ENCODE peak calls at places on chromosomes 4 and X, in six cellular contexts. One of them, this sample, is unnamed.

GRCh38 chrX:152640039-152640818 is 2.5 kb downstream of the GABRQ start:
- DNase-seq in upper lobe of left lung: no peak
- DNase-seq in breast epithelium: no peak
- DNase-seq in heart left ventricle: no peak
- DNase-seq in Peyer's patch: no peak
- DNase-seq in endothelial cell of umbilical vein: no peak
- DNase-seq in this sample: no peak

GRCh38 chrX:119982145-119982544 is 38.6 kb upstream of the NKAP start:
- DNase-seq in breast epithelium: no peak
- DNase-seq in Peyer's patch: no peak
- DNase-seq in upper lobe of left lung: no peak
- DNase-seq in heart left ventricle: no peak
- DNase-seq in endothelial cell of umbilical vein: no peak
- DNase-seq in this sample: no peak

GRCh38 chr4:48490012-48490679 is at the start of gene ZAR1:
- DNase-seq in Peyer's patch: no peak
- DNase-seq in endothelial cell of umbilical vein: no peak
- DNase-seq in upper lobe of left lung: no peak
- DNase-seq in heart left ventricle: no peak
- DNase-seq in breast epithelium: no peak
- DNase-seq in this sample: peak; percentile 45

GRCh38 chr4:80054375-80054774 is 18.7 kb downstream of the ANTXR2 start:
- DNase-seq in heart left ventricle: no peak
- DNase-seq in endothelial cell of umbilical vein: no peak
- DNase-seq in breast epithelium: no peak
- DNase-seq in upper lobe of left lung: no peak
- DNase-seq in Peyer's patch: no peak
- DNase-seq in this sample: no peak

GRCh38 chr4:147492761-147493160 is 11.9 kb downstream of the EDNRA start:
- DNase-seq in heart left ventricle: peak; percentile 82
- DNase-seq in Peyer's patch: no peak
- DNase-seq in breast epithelium: no peak
- DNase-seq in upper lobe of left lung: no peak
- DNase-seq in endothelial cell of umbilical vein: peak; percentile 36
- DNase-seq in this sample: no peak

GRCh38 chrX:13120017-13120416 is 75.6 kb upstream of the FAM9C start:
- DNase-seq in breast epithelium: no peak
- DNase-seq in heart left ventricle: peak; percentile 31
- DNase-seq in Peyer's patch: no peak
- DNase-seq in endothelial cell of umbilical vein: peak; percentile 70
- DNase-seq in upper lobe of left lung: no peak
- DNase-seq in this sample: no peak

GRCh38 chr4:33255094-33255493 is 2534.9 kb downstream of the PCDH7 start:
- DNase-seq in breast epithelium: no peak
- DNase-seq in heart left ventricle: no peak
- DNase-seq in upper lobe of left lung: no peak
- DNase-seq in Peyer's patch: no peak
- DNase-seq in endothelial cell of umbilical vein: no peak
- DNase-seq in this sample: no peak

GRCh38 chrX:1421433-1422134 is 29.7 kb upstream of the SLC25A6 start:
- DNase-seq in endothelial cell of umbilical vein: no peak
- DNase-seq in Peyer's patch: peak; percentile 18
- DNase-seq in heart left ventricle: no peak
- DNase-seq in breast epithelium: no peak
- DNase-seq in upper lobe of left lung: no peak
- DNase-seq in this sample: no peak

GRCh38 chr4:93182722-93183121 is 645.8 kb upstream of the ATOH1 start:
- DNase-seq in Peyer's patch: no peak
- DNase-seq in heart left ventricle: no peak
- DNase-seq in endothelial cell of umbilical vein: no peak
- DNase-seq in upper lobe of left lung: no peak
- DNase-seq in breast epithelium: no peak
- DNase-seq in this sample: no peak

GRCh38 chr4:145619639-145619996 is 433 bp downstream of the MMAA start:
- DNase-seq in heart left ventricle: peak; percentile 41
- DNase-seq in breast epithelium: peak; percentile 38
- DNase-seq in endothelial cell of umbilical vein: no peak
- DNase-seq in upper lobe of left lung: no peak
- DNase-seq in Peyer's patch: peak; percentile 85
- DNase-seq in this sample: peak; percentile 83

GRCh38 chr4:181613210-181613609 is 630.0 kb upstream of the TENM3 start:
- DNase-seq in heart left ventricle: no peak
- DNase-seq in endothelial cell of umbilical vein: no peak
- DNase-seq in Peyer's patch: no peak
- DNase-seq in breast epithelium: no peak
- DNase-seq in upper lobe of left lung: no peak
- DNase-seq in this sample: no peak

GRCh38 chrX:42176790-42177189 is 253.4 kb upstream of the CASK start:
- DNase-seq in heart left ventricle: no peak
- DNase-seq in Peyer's patch: no peak
- DNase-seq in breast epithelium: no peak
- DNase-seq in endothelial cell of umbilical vein: no peak
- DNase-seq in upper lobe of left lung: no peak
- DNase-seq in this sample: no peak

GRCh38 chr4:42519803-42520417 is 122.6 kb downstream of the SHISA3 start:
- DNase-seq in breast epithelium: no peak
- DNase-seq in upper lobe of left lung: no peak
- DNase-seq in heart left ventricle: peak; percentile 23
- DNase-seq in Peyer's patch: peak; percentile 77
- DNase-seq in endothelial cell of umbilical vein: peak; percentile 74
- DNase-seq in this sample: peak; percentile 78

GRCh38 chr4:4423706-4424498 is 37.0 kb downstream of the NSG1 start:
- DNase-seq in upper lobe of left lung: no peak
- DNase-seq in heart left ventricle: no peak
- DNase-seq in endothelial cell of umbilical vein: no peak
- DNase-seq in Peyer's patch: peak; percentile 32
- DNase-seq in breast epithelium: no peak
- DNase-seq in this sample: no peak

GRCh38 chr4:30722916-30723270 is 2.7 kb downstream of the PCDH7 start:
- DNase-seq in heart left ventricle: no peak
- DNase-seq in Peyer's patch: no peak
- DNase-seq in breast epithelium: no peak
- DNase-seq in endothelial cell of umbilical vein: peak; percentile 46
- DNase-seq in upper lobe of left lung: peak; percentile 46
- DNase-seq in this sample: no peak

GRCh38 chr4:164438321-164438720 is 315.6 kb upstream of the SMIM31 start:
- DNase-seq in Peyer's patch: no peak
- DNase-seq in endothelial cell of umbilical vein: no peak
- DNase-seq in upper lobe of left lung: no peak
- DNase-seq in heart left ventricle: no peak
- DNase-seq in breast epithelium: no peak
- DNase-seq in this sample: no peak

GRCh38 chr4:184345573-184345922 is 127.9 kb upstream of the ENPP6 start:
- DNase-seq in upper lobe of left lung: no peak
- DNase-seq in heart left ventricle: peak; percentile 61
- DNase-seq in breast epithelium: no peak
- DNase-seq in endothelial cell of umbilical vein: no peak
- DNase-seq in Peyer's patch: peak; percentile 52
- DNase-seq in this sample: no peak
- TF ChIP-seq POLR2A in upper lobe of left lung: no peak
- TF ChIP-seq POLR2A in heart left ventricle: peak; percentile 50
- TF ChIP-seq POLR2A in breast epithelium: no peak
- TF ChIP-seq POLR2A in endothelial cell of umbilical vein: no peak
- TF ChIP-seq POLR2A in Peyer's patch: no peak
- TF ChIP-seq POLR2A in this sample: no peak

GRCh38 chrX:40005290-40006011 is 92.3 kb downstream of the BCOR start:
- DNase-seq in breast epithelium: no peak
- DNase-seq in upper lobe of left lung: peak; percentile 71
- DNase-seq in Peyer's patch: no peak
- DNase-seq in endothelial cell of umbilical vein: no peak
- DNase-seq in heart left ventricle: no peak
- DNase-seq in this sample: no peak

GRCh38 chrX:40004916-40005289 is 92.9 kb downstream of the BCOR start:
- DNase-seq in upper lobe of left lung: peak; percentile 29
- DNase-seq in Peyer's patch: no peak
- DNase-seq in heart left ventricle: no peak
- DNase-seq in endothelial cell of umbilical vein: no peak
- DNase-seq in breast epithelium: no peak
- DNase-seq in this sample: no peak

GRCh38 chrX:40007136-40007535 is 90.6 kb downstream of the BCOR start:
- DNase-seq in Peyer's patch: no peak
- DNase-seq in endothelial cell of umbilical vein: no peak
- DNase-seq in upper lobe of left lung: no peak
- DNase-seq in breast epithelium: no peak
- DNase-seq in heart left ventricle: no peak
- DNase-seq in this sample: no peak

GRCh38 chrX:40007746-40008705 is 89.7 kb downstream of the BCOR start:
- DNase-seq in breast epithelium: no peak
- DNase-seq in endothelial cell of umbilical vein: no peak
- DNase-seq in heart left ventricle: no peak
- DNase-seq in upper lobe of left lung: peak; percentile 26
- DNase-seq in Peyer's patch: no peak
- DNase-seq in this sample: no peak

GRCh38 chrX:40006025-40007017 is 91.4 kb downstream of the BCOR start:
- DNase-seq in endothelial cell of umbilical vein: no peak
- DNase-seq in breast epithelium: no peak
- DNase-seq in upper lobe of left lung: peak; percentile 89
- DNase-seq in Peyer's patch: peak; percentile 61
- DNase-seq in heart left ventricle: peak; percentile 42
- DNase-seq in this sample: peak; percentile 1
- TF ChIP-seq POLR2A in endothelial cell of umbilical vein: no peak
- TF ChIP-seq POLR2A in breast epithelium: no peak
- TF ChIP-seq POLR2A in upper lobe of left lung: no peak
- TF ChIP-seq POLR2A in Peyer's patch: no peak
- TF ChIP-seq POLR2A in heart left ventricle: no peak
- TF ChIP-seq POLR2A in this sample: no peak

GRCh38 chr4:183504930-183505555 is at the start of gene ING2:
- DNase-seq in endothelial cell of umbilical vein: peak; percentile 54
- DNase-seq in heart left ventricle: peak; percentile 20
- DNase-seq in breast epithelium: peak; percentile 27
- DNase-seq in upper lobe of left lung: peak; percentile 89
- DNase-seq in Peyer's patch: no peak
- DNase-seq in this sample: peak; percentile 90

GRCh38 chr4:183505556-183506388 is 914 bp downstream of the ING2 start:
- DNase-seq in upper lobe of left lung: peak; percentile 98
- DNase-seq in Peyer's patch: peak; percentile 94
- DNase-seq in endothelial cell of umbilical vein: peak; percentile 90
- DNase-seq in heart left ventricle: peak; percentile 88
- DNase-seq in breast epithelium: peak; percentile 79
- DNase-seq in this sample: peak; percentile 93

GRCh38 chr4:183506389-183506735 is 1.5 kb downstream of the ING2 start:
- DNase-seq in heart left ventricle: no peak
- DNase-seq in upper lobe of left lung: no peak
- DNase-seq in breast epithelium: no peak
- DNase-seq in Peyer's patch: no peak
- DNase-seq in endothelial cell of umbilical vein: no peak
- DNase-seq in this sample: no peak

GRCh38 chr4:183503497-183504063 is 1.3 kb upstream of the ING2 start:
- DNase-seq in endothelial cell of umbilical vein: no peak
- DNase-seq in upper lobe of left lung: no peak
- DNase-seq in breast epithelium: no peak
- DNase-seq in Peyer's patch: no peak
- DNase-seq in heart left ventricle: no peak
- DNase-seq in this sample: peak; percentile 82

GRCh38 chr4:183504064-183504929 is 561 bp upstream of the ING2 start:
- DNase-seq in heart left ventricle: peak; percentile 99
- DNase-seq in endothelial cell of umbilical vein: peak; percentile 98
- DNase-seq in upper lobe of left lung: peak; percentile 100
- DNase-seq in Peyer's patch: peak; percentile 100
- DNase-seq in breast epithelium: peak; percentile 98
- DNase-seq in this sample: peak; percentile 99
- TF ChIP-seq POLR2A in heart left ventricle: peak; percentile 69
- TF ChIP-seq POLR2A in endothelial cell of umbilical vein: peak; percentile 58
- TF ChIP-seq POLR2A in upper lobe of left lung: peak; percentile 67
- TF ChIP-seq POLR2A in Peyer's patch: peak; percentile 72
- TF ChIP-seq POLR2A in breast epithelium: no peak
- TF ChIP-seq POLR2A in this sample: peak; percentile 86

DNA sequence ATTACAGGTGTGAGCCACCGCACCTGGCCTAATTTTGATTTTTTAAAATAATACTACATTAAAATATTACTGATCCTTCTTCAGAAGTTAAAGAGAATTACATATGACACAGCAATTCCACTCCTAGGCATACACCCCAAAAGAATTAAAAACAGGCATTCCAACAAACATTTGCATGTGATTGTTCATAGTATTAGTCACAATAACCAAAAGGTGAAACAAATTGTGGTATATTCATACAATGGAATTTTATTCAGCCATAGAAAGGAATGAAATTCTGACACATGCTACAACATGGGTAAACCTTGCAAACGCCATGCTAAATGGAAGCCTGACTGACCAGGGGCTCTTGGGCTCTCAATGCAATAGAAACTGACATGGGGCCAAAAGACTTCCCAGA is 62.2 kb upstream of the S100G start:
- DNase-seq in heart left ventricle: no peak
- DNase-seq in upper lobe of left lung: no peak
- DNase-seq in Peyer's patch: no peak
- DNase-seq in breast epithelium: no peak
- DNase-seq in endothelial cell of umbilical vein: no peak
- DNase-seq in this sample: no peak
- TF ChIP-seq POLR2A in heart left ventricle: no peak
- TF ChIP-seq POLR2A in upper lobe of left lung: no peak
- TF ChIP-seq POLR2A in Peyer's patch: no peak
- TF ChIP-seq POLR2A in breast epithelium: no peak
- TF ChIP-seq POLR2A in endothelial cell of umbilical vein: no peak
- TF ChIP-seq POLR2A in this sample: no peak

DNA sequence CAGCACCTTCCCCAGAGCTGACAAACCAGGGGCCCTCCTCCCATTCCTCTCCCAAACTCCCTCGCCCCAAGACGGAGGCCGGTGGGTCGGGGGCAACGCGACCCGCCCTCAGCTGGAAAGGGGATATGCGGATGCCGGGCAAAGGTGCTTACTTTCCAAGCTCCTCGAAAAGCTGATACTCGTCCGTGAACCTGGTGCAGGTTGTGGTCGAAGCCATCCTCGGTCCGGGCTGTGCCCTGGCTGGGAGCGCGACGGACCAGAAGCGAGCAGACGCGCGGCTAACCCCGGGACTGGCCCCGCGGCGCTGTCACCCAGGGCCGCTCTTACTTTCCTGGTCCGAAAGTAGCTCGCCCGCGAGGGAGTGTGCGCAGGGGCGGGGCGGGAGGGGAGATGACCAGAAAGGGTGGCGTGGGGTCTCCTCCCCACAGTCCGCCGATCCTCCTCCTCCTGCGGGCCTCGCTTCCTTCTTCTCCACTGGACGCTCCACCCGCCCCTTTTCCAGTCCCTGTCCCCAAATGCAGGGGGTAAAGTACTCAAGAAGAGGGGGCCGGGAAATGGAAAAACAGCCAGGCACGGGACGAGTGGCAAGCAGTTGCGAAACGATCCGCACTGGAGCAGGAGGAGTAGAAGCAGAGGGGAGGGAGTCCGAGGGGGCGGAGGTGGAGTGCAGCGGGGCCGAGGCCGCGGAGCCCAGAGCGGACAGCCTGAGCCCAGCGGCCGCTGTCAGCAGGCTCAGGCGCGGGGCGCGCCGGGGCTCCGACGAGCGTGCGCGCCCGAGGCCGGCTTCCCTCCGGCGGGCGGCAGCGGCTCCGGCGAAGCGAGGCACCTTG is 471 bp downstream of the CAMK2D start:
- DNase-seq in Peyer's patch: peak; percentile 87
- DNase-seq in breast epithelium: peak; percentile 66
- DNase-seq in heart left ventricle: peak; percentile 84
- DNase-seq in endothelial cell of umbilical vein: peak; percentile 71
- DNase-seq in upper lobe of left lung: peak; percentile 95
- DNase-seq in this sample: peak; percentile 63
- TF ChIP-seq POLR2A in Peyer's patch: peak; percentile 13
- TF ChIP-seq POLR2A in breast epithelium: peak; percentile 33
- TF ChIP-seq POLR2A in heart left ventricle: peak; percentile 18
- TF ChIP-seq POLR2A in endothelial cell of umbilical vein: peak; percentile 51
- TF ChIP-seq POLR2A in upper lobe of left lung: no peak
- TF ChIP-seq POLR2A in this sample: no peak

This sample was measured in erythroblast.